ENCODE peak calls at places on chromosome 11, in ten cellular contexts. One of them, this sample, is unnamed.

GRCh38 chr11:120255519-120255866 is 15.6 kb downstream of the POU2F3 start:
- DNase-seq in GM23248: no peak
- DNase-seq in testis: no peak
- DNase-seq in activated CD8-positive, alpha-beta T cell treated with anti-CD3 and anti-CD28 coated beads for 36 hours: no peak
- DNase-seq in mucosa of descending colon: no peak
- DNase-seq in HS-27A: no peak
- DNase-seq in A549: no peak
- DNase-seq in RCC 7860: no peak
- DNase-seq in AG08395: no peak
- DNase-seq in NCI-H774: no peak
- DNase-seq in this sample: no peak

GRCh38 chr11:33307984-33308383 is 50.8 kb downstream of the HIPK3 start:
- DNase-seq in GM23248: peak; percentile 23
- DNase-seq in testis: no peak
- DNase-seq in activated CD8-positive, alpha-beta T cell treated with anti-CD3 and anti-CD28 coated beads for 36 hours: no peak
- DNase-seq in mucosa of descending colon: no peak
- DNase-seq in HS-27A: no peak
- DNase-seq in A549: no peak
- DNase-seq in RCC 7860: no peak
- DNase-seq in AG08395: no peak
- DNase-seq in NCI-H774: no peak
- DNase-seq in this sample: no peak

GRCh38 chr11:46918087-46918751 is at the start of gene LRP4:
- DNase-seq in GM23248: peak; percentile 69
- DNase-seq in testis: no peak
- DNase-seq in activated CD8-positive, alpha-beta T cell treated with anti-CD3 and anti-CD28 coated beads for 36 hours: peak; percentile 36
- DNase-seq in mucosa of descending colon: peak; percentile 57
- DNase-seq in HS-27A: no peak
- DNase-seq in A549: peak; percentile 35
- DNase-seq in RCC 7860: no peak
- DNase-seq in AG08395: no peak
- DNase-seq in NCI-H774: peak; percentile 43
- DNase-seq in this sample: peak; percentile 36

GRCh38 chr11:118147502-118147901 is 5.1 kb downstream of the SCN4B start:
- DNase-seq in GM23248: no peak
- DNase-seq in testis: no peak
- DNase-seq in activated CD8-positive, alpha-beta T cell treated with anti-CD3 and anti-CD28 coated beads for 36 hours: no peak
- DNase-seq in mucosa of descending colon: no peak
- DNase-seq in HS-27A: no peak
- DNase-seq in A549: no peak
- DNase-seq in RCC 7860: no peak
- DNase-seq in AG08395: no peak
- DNase-seq in NCI-H774: no peak
- DNase-seq in this sample: no peak

GRCh38 chr11:18650859-18651557 is 16.9 kb upstream of the SPTY2D1 start:
- DNase-seq in GM23248: peak; percentile 66
- DNase-seq in testis: peak; percentile 84
- DNase-seq in activated CD8-positive, alpha-beta T cell treated with anti-CD3 and anti-CD28 coated beads for 36 hours: peak; percentile 65
- DNase-seq in mucosa of descending colon: peak; percentile 75
- DNase-seq in HS-27A: peak; percentile 20
- DNase-seq in A549: peak; percentile 80
- DNase-seq in RCC 7860: no peak
- DNase-seq in AG08395: peak; percentile 40
- DNase-seq in NCI-H774: no peak
- DNase-seq in this sample: peak; percentile 82

GRCh38 chr11:69166186-69167115 is 10.7 kb downstream of the SMIM38 start:
- DNase-seq in GM23248: peak; percentile 90
- DNase-seq in testis: no peak
- DNase-seq in activated CD8-positive, alpha-beta T cell treated with anti-CD3 and anti-CD28 coated beads for 36 hours: peak; percentile 87
- DNase-seq in mucosa of descending colon: no peak
- DNase-seq in HS-27A: peak; percentile 65
- DNase-seq in A549: peak; percentile 72
- DNase-seq in RCC 7860: peak; percentile 84
- DNase-seq in AG08395: peak; percentile 94
- DNase-seq in NCI-H774: no peak
- DNase-seq in this sample: peak; percentile 82

GRCh38 chr11:65291613-65292012 is 23.1 kb upstream of the CDC42EP2 start:
- DNase-seq in GM23248: peak; percentile 77
- DNase-seq in testis: no peak
- DNase-seq in activated CD8-positive, alpha-beta T cell treated with anti-CD3 and anti-CD28 coated beads for 36 hours: no peak
- DNase-seq in mucosa of descending colon: no peak
- DNase-seq in HS-27A: peak; percentile 60
- DNase-seq in A549: peak; percentile 54
- DNase-seq in RCC 7860: peak; percentile 15
- DNase-seq in AG08395: peak; percentile 52
- DNase-seq in NCI-H774: no peak
- DNase-seq in this sample: peak; percentile 40

GRCh38 chr11:12397953-12398352 is 20.6 kb downstream of the PARVA start:
- DNase-seq in GM23248: peak; percentile 96
- DNase-seq in testis: no peak
- DNase-seq in activated CD8-positive, alpha-beta T cell treated with anti-CD3 and anti-CD28 coated beads for 36 hours: no peak
- DNase-seq in mucosa of descending colon: peak; percentile 17
- DNase-seq in HS-27A: peak; percentile 87
- DNase-seq in A549: peak; percentile 50
- DNase-seq in RCC 7860: peak; percentile 78
- DNase-seq in AG08395: peak; percentile 96
- DNase-seq in NCI-H774: no peak
- DNase-seq in this sample: peak; percentile 38

GRCh38 chr11:101342307-101342706 is 212.7 kb upstream of the PGR start:
- DNase-seq in GM23248: no peak
- DNase-seq in testis: no peak
- DNase-seq in activated CD8-positive, alpha-beta T cell treated with anti-CD3 and anti-CD28 coated beads for 36 hours: no peak
- DNase-seq in mucosa of descending colon: no peak
- DNase-seq in HS-27A: no peak
- DNase-seq in A549: no peak
- DNase-seq in RCC 7860: no peak
- DNase-seq in AG08395: no peak
- DNase-seq in NCI-H774: no peak
- DNase-seq in this sample: no peak

GRCh38 chr11:88231894-88232482 is 56.7 kb upstream of the RAB38 start:
- DNase-seq in GM23248: peak; percentile 64
- DNase-seq in testis: peak; percentile 24
- DNase-seq in activated CD8-positive, alpha-beta T cell treated with anti-CD3 and anti-CD28 coated beads for 36 hours: peak; percentile 23
- DNase-seq in mucosa of descending colon: peak; percentile 35
- DNase-seq in HS-27A: no peak
- DNase-seq in A549: peak; percentile 7
- DNase-seq in RCC 7860: peak; percentile 23
- DNase-seq in AG08395: peak; percentile 64
- DNase-seq in NCI-H774: no peak
- DNase-seq in this sample: peak; percentile 70